ENCODE peak calls at places on chromosomes 16 and 17, in five cellular contexts. C is AG04450, U is right lobe of liver, E is keratinocyte, I is foreskin fibroblast. N is an unnamed sample.

GRCh38 chr17:15261818-15262290 is 3.3 kb downstream of the PMP22 start:
- DNase-seq in C (no peak), U (no peak), E (no peak), I (peak), N (no peak)

GRCh38 chr17:40551874-40552768 is 13.2 kb downstream of the CCR7 start:
- DNase-seq in C (peak), U (peak), E (no peak), I (peak), N (no peak)

GRCh38 chr17:30095507-30096244 is 20.9 kb upstream of the NSRP1 start:
- DNase-seq in C (peak), U (no peak), E (no peak), I (peak), N (no peak)

GRCh38 chr16:67704110-67704509 is 15.0 kb downstream of the GFOD2 start:
- DNase-seq in C (no peak), U (no peak), E (no peak), I (no peak), N (no peak)

GRCh38 chr17:81456798-81457197 is 55.8 kb downstream of the ACTG1 start:
- DNase-seq in C (no peak), U (no peak), E (no peak), I (no peak), N (no peak)

GRCh38 chr17:31823014-31823413 is 36.0 kb downstream of the COPRS start:
- DNase-seq in C (no peak), U (no peak), E (no peak), I (no peak), N (no peak)

GRCh38 chr17:70181376-70181775 is 12.0 kb downstream of the KCNJ2 start:
- DNase-seq in C (no peak), U (no peak), E (no peak), I (no peak), N (no peak)

GRCh38 chr17:50841949-50842354 is 6.6 kb downstream of the WFIKKN2 start:
- DNase-seq in C (no peak), U (peak), E (no peak), I (peak), N (no peak)

GRCh38 chr16:15913046-15913698 is 24.8 kb upstream of the CEP20 start:
- DNase-seq in C (no peak), U (no peak), E (no peak), I (no peak), N (no peak)

GRCh38 chr16:89051521-89052166 is 42.0 kb upstream of the ACSF3 start:
- DNase-seq in C (no peak), U (no peak), E (no peak), I (no peak), N (no peak)

GRCh38 chr17:17420561-17421269 is 56.1 kb upstream of the MED9 start:
- DNase-seq in C (no peak), U (no peak), E (no peak), I (peak), N (no peak)

DNA sequence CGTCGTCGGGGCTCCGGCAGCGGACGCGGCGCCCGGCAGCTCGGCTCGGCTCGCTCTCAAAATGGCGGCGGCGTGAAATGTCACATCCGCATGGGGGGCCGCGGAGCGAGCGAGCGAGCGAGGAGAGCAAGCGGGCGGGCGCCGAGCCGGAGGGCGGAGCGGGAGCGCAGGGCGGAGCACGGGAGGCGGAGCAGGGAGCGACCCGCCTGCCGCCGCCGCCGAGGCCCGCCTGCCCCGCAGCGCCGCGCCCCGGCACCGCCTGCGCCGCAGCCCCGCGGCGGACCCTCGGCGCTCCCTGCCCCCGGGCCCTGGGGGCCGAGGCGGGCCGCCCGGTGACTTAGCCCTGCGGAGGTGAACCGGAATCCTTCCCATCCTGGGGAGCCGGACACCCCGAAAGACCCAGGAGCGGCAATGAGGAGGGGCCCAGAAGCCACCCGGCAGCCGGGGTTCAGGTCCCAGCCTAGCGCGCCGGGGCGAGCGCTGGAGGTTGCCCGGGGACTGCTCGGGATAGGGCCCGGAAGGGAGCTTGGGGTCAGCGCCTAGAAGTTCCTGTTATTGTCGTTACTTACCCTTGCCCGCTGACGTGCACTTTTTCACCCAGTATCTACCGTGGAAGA is at the start of gene USP7:
- DNase-seq in C (peak), U (peak), E (no peak), I (peak), N (peak)
- TF ChIP-seq CTCF in C (no peak), U (peak), E (peak), I (no peak), N (no peak)

GRCh38 chr16:24977673-24978065 is 37.5 kb downstream of the ARHGAP17 start:
- DNase-seq in C (peak), U (no peak), E (no peak), I (peak), N (no peak)

GRCh38 chr16:24976971-24977672 is 38.0 kb downstream of the ARHGAP17 start:
- DNase-seq in C (no peak), U (no peak), E (no peak), I (no peak), N (no peak)

GRCh38 chr16:24976061-24976779 is 38.9 kb downstream of the ARHGAP17 start:
- DNase-seq in C (no peak), U (no peak), E (no peak), I (no peak), N (no peak)

GRCh38 chr16:24980077-24980793 is 34.9 kb downstream of the ARHGAP17 start:
- DNase-seq in C (no peak), U (no peak), E (no peak), I (no peak), N (no peak)

DNA sequence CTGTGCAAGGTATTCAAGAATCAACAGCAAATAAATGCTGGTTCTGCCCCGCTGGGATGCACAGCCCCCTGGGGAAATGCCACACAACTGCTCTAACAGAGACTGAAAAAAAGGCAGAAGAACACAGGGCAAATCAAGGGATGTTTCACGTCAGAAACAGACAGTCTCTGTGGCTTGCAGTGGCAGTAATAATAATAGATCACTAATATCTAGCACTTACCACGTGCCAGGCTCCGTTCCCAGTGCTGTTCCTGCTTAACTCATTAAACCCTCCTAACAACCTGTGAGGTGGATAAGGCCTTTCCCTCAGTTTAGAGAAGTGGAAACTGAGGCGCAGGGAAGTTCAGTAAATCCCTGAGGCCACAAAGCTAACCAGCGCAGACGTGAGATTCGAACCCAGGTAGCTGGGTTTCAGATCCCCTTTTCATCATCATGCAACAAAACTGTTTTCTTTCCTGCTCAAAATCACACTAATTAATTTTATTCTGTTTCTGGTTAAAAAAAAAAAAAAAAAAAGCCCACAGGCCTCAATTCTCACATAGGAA is 36.7 kb downstream of the ARHGAP17 start:
- DNase-seq in C (no peak), U (no peak), E (no peak), I (no peak), N (no peak)
- H3K4me3 ChIP-seq in C (no peak), U (no peak), E (no peak), I (no peak), N (no peak)

GRCh38 chr17:48153711-48154642 is 46.4 kb downstream of the SNX11 start:
- DNase-seq in C (peak), U (peak), E (no peak), I (peak), N (no peak)
- TF ChIP-seq CTCF in C (peak), U (peak), E (peak), I (peak), N (peak)

GRCh38 chr16:9088848-9089247 is 2.6 kb upstream of the HAPSTR1 start:
- DNase-seq in C (no peak), U (no peak), E (no peak), I (no peak), N (no peak)
- H3K4me3 ChIP-seq in C (no peak), U (no peak), E (no peak), I (no peak), N (no peak)

GRCh38 chr17:66584927-66585326 is 250.0 kb upstream of the CACNG5 start:
- DNase-seq in C (no peak), U (no peak), E (no peak), I (no peak), N (no peak)

GRCh38 chr17:66580601-66581385 is 254.1 kb upstream of the CACNG5 start:
- DNase-seq in C (no peak), U (peak), E (no peak), I (peak), N (no peak)

GRCh38 chr17:66583112-66583748 is 251.7 kb upstream of the CACNG5 start:
- DNase-seq in C (no peak), U (no peak), E (no peak), I (no peak), N (no peak)

GRCh38 chr17:66580178-66580577 is 254.7 kb upstream of the CACNG5 start:
- DNase-seq in C (peak), U (no peak), E (no peak), I (peak), N (peak)

DNA sequence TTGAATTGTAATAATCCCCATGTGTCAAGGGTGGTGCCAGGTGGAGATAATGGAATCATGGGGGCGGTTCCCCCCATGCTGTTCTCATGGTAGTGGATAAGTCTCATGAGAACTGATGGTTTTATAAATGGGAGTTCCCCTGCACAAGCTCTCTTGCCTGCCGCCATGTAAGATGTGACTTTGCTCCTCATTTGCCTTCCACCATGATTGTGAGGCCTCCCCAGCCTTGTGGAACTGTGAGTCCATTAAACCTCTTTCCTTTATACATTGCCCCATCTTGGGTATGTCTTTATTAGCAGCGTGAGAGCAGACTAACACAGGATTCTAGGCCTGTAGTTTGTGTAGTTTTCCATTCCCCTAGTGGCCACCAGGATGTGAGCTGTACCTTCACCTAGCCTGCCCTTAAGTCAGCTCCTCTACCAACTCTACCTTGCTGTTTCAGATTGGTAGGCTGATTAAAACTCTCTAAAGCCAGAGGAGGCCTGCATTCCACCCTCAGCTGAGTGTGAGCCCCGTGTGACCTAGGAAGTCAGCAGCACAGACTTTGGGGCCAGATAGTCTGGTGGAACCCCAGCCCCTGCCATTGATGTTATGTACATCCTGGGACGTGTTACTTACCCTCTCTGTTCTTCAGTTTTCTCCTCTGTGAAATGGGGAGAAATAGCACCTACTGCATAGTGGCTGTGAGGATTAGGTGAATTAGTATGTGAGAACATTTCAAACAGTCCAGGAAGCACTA is 252.4 kb upstream of the CACNG5 start:
- DNase-seq in C (no peak), U (no peak), E (no peak), I (no peak), N (no peak)
- TF ChIP-seq CTCF in C (peak), U (no peak), E (no peak), I (no peak), N (peak)

GRCh38 chr17:1625507-1626080 is 3.0 kb downstream of the SLC43A2 start:
- DNase-seq in C (no peak), U (peak), E (no peak), I (no peak), N (no peak)
- H3K4me3 ChIP-seq in C (no peak), U (no peak), E (no peak), I (no peak), N (no peak)

GRCh38 chr16:83808573-83809014 is 816 bp downstream of the HSBP1 start:
- DNase-seq in C (no peak), U (no peak), E (no peak), I (peak), N (no peak)

GRCh38 chr16:83806721-83807120 is 1.1 kb upstream of the HSBP1 start:
- DNase-seq in C (no peak), U (no peak), E (no peak), I (no peak), N (no peak)

GRCh38 chr16:83809092-83809491 is 1.3 kb downstream of the HSBP1 start:
- DNase-seq in C (no peak), U (no peak), E (no peak), I (no peak), N (no peak)

GRCh38 chr16:83807327-83807709 is 460 bp upstream of the HSBP1 start:
- DNase-seq in C (no peak), U (no peak), E (no peak), I (no peak), N (no peak)

DNA sequence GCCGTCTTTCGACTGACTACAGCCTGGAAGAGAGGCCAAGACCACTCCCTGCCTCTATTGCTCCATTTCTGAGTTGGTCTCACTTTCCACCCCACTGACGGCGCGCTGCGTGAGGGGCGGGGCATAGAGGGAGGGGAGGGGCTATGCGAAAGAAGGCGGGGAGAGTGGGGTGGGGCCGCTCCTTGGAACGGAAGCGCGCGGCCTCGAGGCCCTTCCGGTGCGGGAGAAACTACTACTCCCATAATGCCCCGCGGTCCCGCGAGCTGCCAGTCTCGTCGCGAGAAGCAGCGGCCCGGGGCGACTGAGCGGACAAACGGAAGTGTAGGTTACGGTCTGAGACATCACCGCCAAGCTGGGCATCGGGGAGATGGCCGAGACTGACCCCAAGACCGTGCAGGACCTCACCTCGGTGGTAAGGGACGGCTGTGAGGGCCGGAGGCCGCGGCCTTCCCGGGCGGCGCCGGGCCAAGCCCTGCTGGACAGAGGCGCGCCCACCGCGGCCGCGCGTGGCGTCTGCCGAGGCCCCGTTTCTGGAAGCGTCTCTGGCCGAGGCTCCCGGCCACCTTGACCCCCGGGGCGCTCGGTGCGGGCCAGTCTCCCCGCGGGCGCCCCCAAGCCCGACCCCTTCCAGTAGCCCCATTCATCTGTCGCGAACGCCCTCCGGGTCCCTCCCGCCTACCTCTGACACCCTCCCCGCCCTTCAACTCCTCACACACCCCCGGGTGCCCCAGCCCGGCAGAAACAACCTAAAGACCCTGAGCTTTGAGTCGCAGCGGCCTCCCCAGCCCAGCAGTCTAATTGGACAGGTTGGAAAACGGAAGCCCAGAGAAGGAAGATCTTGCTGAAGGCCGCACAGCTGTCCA is at the start of gene HSBP1:
- DNase-seq in C (peak), U (peak), E (peak), I (peak), N (peak)
- TF ChIP-seq CTCF in C (no peak), U (no peak), E (no peak), I (no peak), N (no peak)

GRCh38 chr17:41733348-41734138 is 900 bp downstream of the HAP1 start:
- DNase-seq in C (no peak), U (no peak), E (no peak), I (no peak), N (no peak)
- H3K4me3 ChIP-seq in C (no peak), U (peak), E (peak), I (no peak), N (no peak)

GRCh38 chr16:19288872-19289799 is 3.6 kb downstream of the CLEC19A start:
- DNase-seq in C (no peak), U (no peak), E (no peak), I (no peak), N (no peak)

GRCh38 chr16:19284207-19284606 is 1.3 kb upstream of the CLEC19A start:
- DNase-seq in C (no peak), U (peak), E (peak), I (peak), N (peak)

GRCh38 chr16:19285431-19285830 is at the start of gene CLEC19A:
- DNase-seq in C (no peak), U (no peak), E (no peak), I (no peak), N (no peak)

GRCh38 chr16:19287241-19287640 is 1.7 kb downstream of the CLEC19A start:
- DNase-seq in C (no peak), U (no peak), E (no peak), I (no peak), N (no peak)

DNA sequence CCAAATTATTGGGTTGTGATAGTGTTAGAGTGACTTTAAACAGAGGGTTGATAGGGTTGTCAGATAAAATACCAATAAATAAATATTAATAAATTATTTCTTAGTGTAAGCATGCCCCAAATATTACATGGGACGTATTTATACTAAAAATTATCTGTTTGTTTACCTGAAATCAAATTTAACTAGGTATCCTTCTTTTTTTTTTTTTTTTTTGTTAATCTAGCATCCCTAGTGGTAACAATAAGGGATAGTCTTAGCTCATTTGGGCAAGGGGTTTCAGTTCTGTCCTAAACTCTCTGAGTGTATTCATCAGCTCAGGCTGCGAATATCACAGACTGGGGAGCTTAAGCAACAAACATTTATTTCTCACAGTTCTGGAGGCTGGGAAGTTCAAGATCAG is 1.3 kb downstream of the CLEC19A start:
- DNase-seq in C (no peak), U (no peak), E (no peak), I (no peak), N (no peak)
- TF ChIP-seq CTCF in C (no peak), U (no peak), E (no peak), I (no peak), N (no peak)

DNA sequence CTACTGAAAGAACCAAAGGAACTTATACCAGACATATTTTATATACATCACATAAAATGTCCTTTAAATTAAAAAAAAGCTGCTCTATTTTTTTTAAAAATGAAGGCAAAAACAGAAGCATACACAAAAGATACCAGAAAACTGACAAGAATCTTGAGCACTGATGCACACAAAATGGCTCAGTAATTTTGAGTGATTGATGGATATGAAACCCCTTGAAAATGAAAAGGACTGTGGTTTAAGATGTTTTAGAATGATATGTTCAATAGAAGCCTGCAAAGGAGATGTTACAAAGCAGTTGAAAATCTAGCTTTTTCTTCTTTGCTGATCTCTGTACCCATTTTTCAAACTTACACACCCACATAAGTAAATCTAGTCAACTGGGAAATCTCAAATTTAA is 2.7 kb downstream of the C16orf87 start:
- DNase-seq in C (no peak), U (no peak), E (no peak), I (no peak), N (no peak)
- H3K4me3 ChIP-seq in C (no peak), U (no peak), E (no peak), I (no peak), N (no peak)

N was measured in retinal pigment epithelial cell.